ENCODE peak calls at places on chromosomes 1 and 21, in four cellular contexts. A, Z, R and W are unnamed samples.

GRCh38 chr1:59055908-59056719 is 240.8 kb upstream of the FGGY start:
- DNase-seq in Z (no peak), R (peak; percentile 24), A (no peak), W (no peak)

GRCh38 chr1:16139473-16139962 is 16.4 kb downstream of the EPHA2 start:
- DNase-seq in Z (no peak), A (no peak), R (no peak), W (no peak)

GRCh38 chr1:2151252-2151651 is 43.3 kb downstream of the FAAP20 start:
- DNase-seq in R (no peak), Z (no peak), A (peak; percentile 100), W (no peak)

GRCh38 chr1:17735340-17735739 is 19.8 kb upstream of the ACTL8 start:
- DNase-seq in A (no peak), Z (no peak), R (no peak), W (no peak)

GRCh38 chr1:117284408-117285215 is 73.9 kb upstream of the VTCN1 start:
- DNase-seq in Z (no peak), A (peak; percentile 5), R (peak; percentile 61), W (no peak)

GRCh38 chr1:158147396-158148353 is 33.0 kb upstream of the CD1D start:
- DNase-seq in A (no peak), Z (no peak), R (no peak), W (no peak)

GRCh38 chr1:160707171-160708109 is 4.2 kb downstream of the CD48 start:
- DNase-seq in Z (no peak), A (no peak), R (no peak), W (no peak)

GRCh38 chr1:171965802-171966201 is 124.5 kb downstream of the DNM3 start:
- DNase-seq in A (no peak), R (no peak), Z (no peak), W (no peak)

GRCh38 chr1:156675715-156676311 is 1.4 kb downstream of the NES start:
- DNase-seq in A (no peak), Z (no peak), R (no peak), W (no peak)

GRCh38 chr1:184971522-184972265 is 2.6 kb downstream of the NIBAN1 start:
- DNase-seq in Z (no peak), R (no peak), A (no peak), W (no peak)
- TF ChIP-seq SPI1 in Z (no peak), R (no peak), A (no peak), W (no peak)

GRCh38 chr21:43306391-43306790 is 120.5 kb downstream of the SIK1 start:
- DNase-seq in Z (no peak), R (no peak), A (no peak), W (no peak)
- TF ChIP-seq SPI1 in Z (no peak), R (no peak), A (no peak), W (no peak)

GRCh38 chr1:19811206-19811851 is 3.8 kb downstream of the RNF186 start:
- DNase-seq in A (no peak), R (peak; percentile 72), Z (no peak), W (peak; percentile 59)
- TF ChIP-seq SPI1 in A (no peak), R (no peak), Z (no peak), W (no peak)

GRCh38 chr1:240539700-240540414 is 72.1 kb downstream of the GREM2 start:
- DNase-seq in A (no peak), R (no peak), Z (no peak), W (no peak)

GRCh38 chr1:240533154-240533780 is 78.7 kb downstream of the GREM2 start:
- DNase-seq in A (no peak), R (no peak), Z (no peak), W (no peak)

GRCh38 chr1:240539031-240539430 is 72.9 kb downstream of the GREM2 start:
- DNase-seq in A (no peak), R (no peak), Z (no peak), W (no peak)
- TF ChIP-seq SPI1 in A (no peak), R (no peak), Z (no peak), W (no peak)

DNA sequence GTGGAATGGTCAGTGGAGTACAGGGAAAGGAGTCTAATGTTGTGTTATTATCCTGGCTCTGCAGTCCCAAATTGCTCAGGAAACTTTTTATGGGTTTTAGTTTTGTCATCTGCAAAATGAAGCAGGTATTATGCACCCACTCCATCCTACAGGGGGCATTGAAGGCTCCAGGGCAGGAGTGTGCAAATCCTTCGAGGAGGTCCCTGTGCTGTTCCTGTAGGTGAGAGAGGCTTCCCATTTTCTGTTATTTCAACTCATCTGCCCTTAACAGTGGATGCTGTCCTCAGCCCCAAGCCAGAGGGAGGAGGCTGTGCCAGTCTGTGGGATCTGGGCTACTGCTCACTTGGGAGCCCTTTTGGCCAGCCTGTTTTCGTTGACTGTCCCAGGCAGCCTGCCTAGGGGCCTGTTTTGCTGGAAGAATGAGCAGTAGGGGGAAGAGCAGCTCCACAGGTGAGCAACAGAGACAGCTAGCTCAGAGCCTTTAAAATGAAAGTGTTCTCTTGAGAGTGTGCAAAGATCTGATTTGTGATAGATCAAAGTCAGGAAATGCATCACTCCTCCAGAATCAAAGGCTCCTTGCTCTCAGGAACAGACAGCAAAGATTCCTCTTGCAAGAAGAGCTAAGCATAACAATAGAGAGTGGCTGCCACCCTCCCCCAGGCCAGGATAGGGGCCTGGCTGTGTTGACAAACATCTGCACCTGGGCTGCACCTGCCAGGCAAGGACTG is 317.6 kb upstream of the PROX1 start:
- DNase-seq in A (no peak), R (no peak), Z (no peak), W (no peak)
- TF ChIP-seq SPI1 in A (no peak), R (no peak), Z (no peak), W (no peak)